ENCODE peak calls at places on chromosomes 16 and 17, in eight cellular contexts. J, Z, K, H, V, Q, M and C are unnamed samples.

GRCh38 chr17:44414394-44415155 is 25.1 kb upstream of the ITGA2B start:
- DNase-seq in J (no peak), Z (no peak), K (no peak), H (no peak), V (no peak), Q (no peak), M (no peak), C (no peak)

GRCh38 chr16:4172070-4172469 is 55.8 kb upstream of the ADCY9 start:
- DNase-seq in J (no peak), Z (no peak), K (no peak), H (no peak), V (no peak), Q (peak), M (no peak), C (no peak)

GRCh38 chr17:27807567-27808470 is 7.5 kb upstream of the NOS2 start:
- DNase-seq in J (peak), Z (no peak), K (no peak), H (no peak), V (no peak), Q (no peak), M (peak), C (no peak)

GRCh38 chr16:86074651-86075487 is 175.9 kb downstream of the IRF8 start:
- DNase-seq in J (no peak), Z (peak), K (no peak), H (no peak), V (no peak), Q (peak), M (no peak), C (no peak)

GRCh38 chr17:27808629-27809028 is 8.3 kb upstream of the NOS2 start:
- DNase-seq in J (no peak), Z (no peak), K (no peak), H (no peak), V (no peak), Q (no peak), M (no peak), C (no peak)

GRCh38 chr17:55157165-55157564 is 107.6 kb upstream of the HLF start:
- DNase-seq in J (no peak), Z (no peak), K (peak), H (no peak), V (no peak), Q (peak), M (no peak), C (peak)

GRCh38 chr17:45740553-45741330 is 43.4 kb upstream of the CRHR1 start:
- DNase-seq in J (no peak), Z (peak), K (no peak), H (peak), V (peak), Q (peak), M (peak), C (no peak)

GRCh38 chr17:75338335-75338734 is 49.1 kb upstream of the SLC25A19 start:
- DNase-seq in J (no peak), Z (no peak), K (no peak), H (no peak), V (no peak), Q (no peak), M (no peak), C (no peak)

GRCh38 chr17:62705116-62705515 is 77.6 kb downstream of the MRC2 start:
- DNase-seq in J (no peak), Z (no peak), K (no peak), H (no peak), V (no peak), Q (no peak), M (no peak), C (no peak)

GRCh38 chr17:69858460-69858859 is 216.6 kb upstream of the KCNJ16 start:
- DNase-seq in J (no peak), Z (no peak), K (no peak), H (no peak), V (no peak), Q (peak), M (no peak), C (no peak)

GRCh38 chr17:40564195-40564882 is 933 bp downstream of the CCR7 start:
- DNase-seq in J (no peak), Z (peak), K (no peak), H (no peak), V (no peak), Q (no peak), M (no peak), C (no peak)
- H3K4me3 ChIP-seq in J (peak), Z (no peak), K (no peak), H (no peak), V (no peak), Q (no peak), M (no peak), C (no peak)

GRCh38 chr16:3076577-3076976 is 11.1 kb downstream of the IL32 start:
- DNase-seq in J (no peak), Z (peak), K (no peak), H (no peak), V (no peak), Q (no peak), M (no peak), C (no peak)
- TF ChIP-seq CTCF in J (no peak), Z (no peak), K (no peak), H (no peak), V (no peak), Q (no peak), M (no peak), C (no peak)

GRCh38 chr17:79850571-79851460 is 11.6 kb upstream of the CBX4 start:
- DNase-seq in J (no peak), Z (no peak), K (peak), H (peak), V (peak), Q (peak), M (no peak), C (peak)

GRCh38 chr17:79854080-79854861 is 15.0 kb upstream of the CBX4 start:
- DNase-seq in J (no peak), Z (peak), K (no peak), H (no peak), V (no peak), Q (no peak), M (no peak), C (no peak)

GRCh38 chr17:79851461-79851817 is 12.2 kb upstream of the CBX4 start:
- DNase-seq in J (no peak), Z (peak), K (no peak), H (no peak), V (peak), Q (no peak), M (no peak), C (peak)

GRCh38 chr17:79855331-79856124 is 16.3 kb upstream of the CBX4 start:
- DNase-seq in J (no peak), Z (peak), K (no peak), H (no peak), V (no peak), Q (no peak), M (no peak), C (no peak)

DNA sequence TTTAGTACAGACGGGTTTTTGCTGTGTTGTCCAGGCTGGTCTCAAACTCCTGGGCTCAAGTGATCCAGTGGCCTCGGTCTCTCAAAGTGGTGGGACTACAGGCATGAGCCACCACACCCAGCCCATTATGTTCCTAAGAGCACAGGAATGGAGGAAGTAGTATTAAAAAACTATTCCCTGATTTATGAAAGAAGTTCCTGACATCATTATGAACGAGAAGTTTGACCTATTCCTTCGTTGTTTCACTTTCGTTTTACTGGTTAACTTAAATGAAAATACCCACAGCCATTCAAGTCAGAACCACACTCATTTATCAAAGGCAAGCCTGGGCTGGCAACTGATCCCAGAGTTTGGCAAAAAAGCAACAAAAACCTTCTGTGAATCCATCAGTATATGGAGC is 13.5 kb upstream of the CBX4 start:
- DNase-seq in J (no peak), Z (no peak), K (no peak), H (no peak), V (no peak), Q (peak), M (no peak), C (no peak)
- H3K4me3 ChIP-seq in J (no peak), Z (peak), K (no peak), H (no peak), V (peak), Q (peak), M (no peak), C (no peak)

DNA sequence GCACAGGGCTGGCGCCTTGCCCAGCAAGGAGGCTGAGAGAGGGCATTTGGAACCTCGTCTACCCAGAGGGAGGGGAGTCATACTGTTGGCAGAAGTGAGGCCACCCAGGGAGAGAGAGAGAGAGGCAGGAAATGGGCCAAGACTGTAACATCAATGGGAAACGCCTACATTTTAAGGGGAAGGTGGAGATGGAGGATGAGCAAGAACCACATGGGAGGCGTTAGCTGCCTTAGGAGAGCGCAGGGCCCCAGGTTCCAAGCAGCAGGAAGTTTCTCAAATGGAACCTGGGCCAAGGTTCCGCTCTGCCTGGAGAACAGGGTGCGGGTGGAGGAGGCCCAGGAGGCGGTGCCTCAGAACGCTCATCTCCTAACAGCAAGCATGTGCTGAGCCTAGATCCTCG is 2.6 kb upstream of the WFDC1 start:
- DNase-seq in J (no peak), Z (no peak), K (no peak), H (no peak), V (no peak), Q (peak), M (no peak), C (no peak)
- TF ChIP-seq CTCF in J (no peak), Z (no peak), K (no peak), H (no peak), V (no peak), Q (no peak), M (no peak), C (no peak)

GRCh38 chr17:40317880-40318834 is 9.2 kb downstream of the RARA start:
- DNase-seq in J (peak), Z (peak), K (peak), H (peak), V (peak), Q (peak), M (peak), C (peak)
- H3K4me3 ChIP-seq in J (peak), Z (peak), K (peak), H (peak), V (peak), Q (peak), M (peak), C (peak)

GRCh38 chr17:57833597-57833939 is 16.3 kb downstream of the MRPS23 start:
- DNase-seq in J (no peak), Z (no peak), K (no peak), H (no peak), V (no peak), Q (no peak), M (no peak), C (no peak)
- TF ChIP-seq CTCF in J (peak), Z (no peak), K (no peak), H (no peak), V (no peak), Q (no peak), M (peak), C (no peak)